ENCODE peak calls at places on chromosomes 6 and 20, in seven cellular contexts. One of them, this sample, is unnamed.

GRCh38 chr6:25670793-25671513 is 18.9 kb downstream of the SCGN start:
- DNase-seq in HepG2: no peak
- DNase-seq in breast epithelium: no peak
- DNase-seq in tibial nerve: no peak
- DNase-seq in cardiac fibroblast: peak
- DNase-seq in pancreas: no peak
- DNase-seq in CD8-positive, alpha-beta T cell: no peak
- DNase-seq in this sample: peak

GRCh38 chr6:52360028-52360427 is 1.9 kb upstream of the PAQR8 start:
- DNase-seq in HepG2: no peak
- DNase-seq in breast epithelium: no peak
- DNase-seq in tibial nerve: no peak
- DNase-seq in cardiac fibroblast: no peak
- DNase-seq in pancreas: no peak
- DNase-seq in CD8-positive, alpha-beta T cell: no peak
- DNase-seq in this sample: no peak

GRCh38 chr6:134732761-134733160 is 217.1 kb downstream of the ALDH8A1 start:
- DNase-seq in HepG2: no peak
- DNase-seq in breast epithelium: no peak
- DNase-seq in tibial nerve: no peak
- DNase-seq in cardiac fibroblast: no peak
- DNase-seq in pancreas: no peak
- DNase-seq in CD8-positive, alpha-beta T cell: no peak
- DNase-seq in this sample: peak

GRCh38 chr6:149093643-149094042 is 223.9 kb upstream of the TAB2 start:
- DNase-seq in HepG2: no peak
- DNase-seq in breast epithelium: no peak
- DNase-seq in tibial nerve: no peak
- DNase-seq in cardiac fibroblast: peak
- DNase-seq in pancreas: no peak
- DNase-seq in CD8-positive, alpha-beta T cell: no peak
- DNase-seq in this sample: peak

GRCh38 chr6:135686784-135687301 is 164.7 kb upstream of the PDE7B start:
- DNase-seq in HepG2: no peak
- DNase-seq in breast epithelium: no peak
- DNase-seq in tibial nerve: no peak
- DNase-seq in cardiac fibroblast: peak
- DNase-seq in pancreas: no peak
- DNase-seq in CD8-positive, alpha-beta T cell: no peak
- DNase-seq in this sample: peak

GRCh38 chr20:55882922-55883321 is 122.4 kb downstream of the CBLN4 start:
- DNase-seq in HepG2: no peak
- DNase-seq in breast epithelium: no peak
- DNase-seq in tibial nerve: no peak
- DNase-seq in cardiac fibroblast: no peak
- DNase-seq in pancreas: no peak
- DNase-seq in CD8-positive, alpha-beta T cell: no peak
- DNase-seq in this sample: no peak

GRCh38 chr6:116633685-116634084 is 17.4 kb downstream of the RSPH4A start:
- DNase-seq in HepG2: peak
- DNase-seq in breast epithelium: no peak
- DNase-seq in tibial nerve: no peak
- DNase-seq in cardiac fibroblast: peak
- DNase-seq in pancreas: no peak
- DNase-seq in CD8-positive, alpha-beta T cell: no peak
- DNase-seq in this sample: peak

GRCh38 chr6:128731249-128732165 is 151.4 kb upstream of the LAMA2 start:
- DNase-seq in HepG2: peak
- DNase-seq in breast epithelium: no peak
- DNase-seq in tibial nerve: no peak
- DNase-seq in cardiac fibroblast: peak
- DNase-seq in pancreas: no peak
- DNase-seq in CD8-positive, alpha-beta T cell: no peak
- DNase-seq in this sample: peak

GRCh38 chr6:45047573-45047972 is 280.6 kb upstream of the RUNX2 start:
- DNase-seq in HepG2: no peak
- DNase-seq in breast epithelium: no peak
- DNase-seq in tibial nerve: no peak
- DNase-seq in cardiac fibroblast: no peak
- DNase-seq in pancreas: no peak
- DNase-seq in CD8-positive, alpha-beta T cell: no peak
- DNase-seq in this sample: no peak

GRCh38 chr20:13703265-13703664 is 64.5 kb upstream of the TASP1 start:
- DNase-seq in HepG2: no peak
- DNase-seq in breast epithelium: no peak
- DNase-seq in tibial nerve: no peak
- DNase-seq in cardiac fibroblast: no peak
- DNase-seq in pancreas: no peak
- DNase-seq in CD8-positive, alpha-beta T cell: no peak
- DNase-seq in this sample: no peak

GRCh38 chr20:62875419-62876355 is 14.1 kb upstream of the TCFL5 start:
- DNase-seq in HepG2: peak
- DNase-seq in breast epithelium: peak
- DNase-seq in tibial nerve: peak
- DNase-seq in cardiac fibroblast: peak
- DNase-seq in pancreas: peak
- DNase-seq in CD8-positive, alpha-beta T cell: no peak
- DNase-seq in this sample: peak

GRCh38 chr6:142542704-142543233 is 241.0 kb downstream of the ADGRG6 start:
- DNase-seq in HepG2: no peak
- DNase-seq in breast epithelium: no peak
- DNase-seq in tibial nerve: peak
- DNase-seq in cardiac fibroblast: peak
- DNase-seq in pancreas: no peak
- DNase-seq in CD8-positive, alpha-beta T cell: no peak
- DNase-seq in this sample: peak

GRCh38 chr20:50584687-50585086 is 74.5 kb downstream of the PTPN1 start:
- DNase-seq in HepG2: no peak
- DNase-seq in breast epithelium: no peak
- DNase-seq in tibial nerve: no peak
- DNase-seq in cardiac fibroblast: no peak
- DNase-seq in pancreas: no peak
- DNase-seq in CD8-positive, alpha-beta T cell: no peak
- DNase-seq in this sample: peak

GRCh38 chr6:56399250-56399671 is 151.9 kb upstream of the COL21A1 start:
- DNase-seq in HepG2: peak
- DNase-seq in breast epithelium: no peak
- DNase-seq in tibial nerve: no peak
- DNase-seq in cardiac fibroblast: no peak
- DNase-seq in pancreas: peak
- DNase-seq in CD8-positive, alpha-beta T cell: no peak
- DNase-seq in this sample: peak

GRCh38 chr6:104095661-104096416 is 763.9 kb downstream of the HACE1 start:
- DNase-seq in HepG2: no peak
- DNase-seq in breast epithelium: no peak
- DNase-seq in tibial nerve: no peak
- DNase-seq in cardiac fibroblast: no peak
- DNase-seq in pancreas: no peak
- DNase-seq in CD8-positive, alpha-beta T cell: no peak
- DNase-seq in this sample: no peak

GRCh38 chr20:19880256-19881079 is 122.4 kb downstream of the RIN2 start:
- DNase-seq in HepG2: peak
- DNase-seq in breast epithelium: no peak
- DNase-seq in tibial nerve: no peak
- DNase-seq in cardiac fibroblast: peak
- DNase-seq in pancreas: no peak
- DNase-seq in CD8-positive, alpha-beta T cell: no peak
- DNase-seq in this sample: peak

GRCh38 chr6:73329201-73329600 is 24.9 kb downstream of the DPPA5 start:
- DNase-seq in HepG2: no peak
- DNase-seq in breast epithelium: no peak
- DNase-seq in tibial nerve: no peak
- DNase-seq in cardiac fibroblast: no peak
- DNase-seq in pancreas: no peak
- DNase-seq in CD8-positive, alpha-beta T cell: no peak
- DNase-seq in this sample: no peak

DNA sequence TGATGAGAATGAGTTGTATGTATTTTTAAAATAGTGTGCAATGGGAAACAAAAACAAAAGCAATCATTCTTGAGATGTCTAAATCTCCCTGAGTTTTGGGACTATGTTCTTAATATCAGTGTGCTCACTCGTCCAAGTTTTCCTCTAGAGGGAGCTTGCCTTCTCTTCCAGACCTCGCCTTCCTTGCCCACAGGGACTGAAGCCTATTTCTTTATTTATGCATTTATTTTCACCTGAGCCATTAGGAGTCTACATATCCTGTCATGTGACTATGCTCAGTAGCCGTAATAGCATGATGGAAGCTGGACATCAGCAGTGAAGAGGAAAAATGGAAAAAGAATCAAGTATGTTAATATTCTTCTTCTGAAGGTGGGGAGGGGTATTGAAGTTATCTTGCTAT is 131.2 kb downstream of the SH3BGRL2 start:
- DNase-seq in HepG2: no peak
- DNase-seq in breast epithelium: no peak
- DNase-seq in tibial nerve: no peak
- DNase-seq in cardiac fibroblast: peak
- DNase-seq in pancreas: no peak
- DNase-seq in CD8-positive, alpha-beta T cell: no peak
- DNase-seq in this sample: peak
- TF ChIP-seq CTCF in HepG2: peak
- TF ChIP-seq CTCF in breast epithelium: no peak
- TF ChIP-seq CTCF in tibial nerve: no peak
- TF ChIP-seq CTCF in cardiac fibroblast: peak
- TF ChIP-seq CTCF in pancreas: no peak
- TF ChIP-seq CTCF in CD8-positive, alpha-beta T cell: no peak
- TF ChIP-seq CTCF in this sample: peak

GRCh38 chr20:43916073-43916874 is 1.6 kb downstream of the TOX2 start:
- DNase-seq in HepG2: no peak
- DNase-seq in breast epithelium: no peak
- DNase-seq in tibial nerve: no peak
- DNase-seq in cardiac fibroblast: peak
- DNase-seq in pancreas: no peak
- DNase-seq in CD8-positive, alpha-beta T cell: no peak
- DNase-seq in this sample: no peak
- H3K4me3 ChIP-seq in HepG2: no peak
- H3K4me3 ChIP-seq in breast epithelium: peak
- H3K4me3 ChIP-seq in tibial nerve: peak
- H3K4me3 ChIP-seq in cardiac fibroblast: peak
- H3K4me3 ChIP-seq in pancreas: no peak
- H3K4me3 ChIP-seq in CD8-positive, alpha-beta T cell: peak
- H3K4me3 ChIP-seq in this sample: peak

GRCh38 chr6:125123051-125123450 is 30.5 kb upstream of the TPD52L1 start:
- DNase-seq in HepG2: no peak
- DNase-seq in breast epithelium: no peak
- DNase-seq in tibial nerve: no peak
- DNase-seq in cardiac fibroblast: no peak
- DNase-seq in pancreas: no peak
- DNase-seq in CD8-positive, alpha-beta T cell: no peak
- DNase-seq in this sample: no peak

GRCh38 chr6:125121894-125122293 is 31.7 kb upstream of the TPD52L1 start:
- DNase-seq in HepG2: no peak
- DNase-seq in breast epithelium: no peak
- DNase-seq in tibial nerve: no peak
- DNase-seq in cardiac fibroblast: no peak
- DNase-seq in pancreas: no peak
- DNase-seq in CD8-positive, alpha-beta T cell: no peak
- DNase-seq in this sample: no peak

GRCh38 chr6:125120054-125120590 is 33.5 kb upstream of the TPD52L1 start:
- DNase-seq in HepG2: no peak
- DNase-seq in breast epithelium: no peak
- DNase-seq in tibial nerve: no peak
- DNase-seq in cardiac fibroblast: no peak
- DNase-seq in pancreas: no peak
- DNase-seq in CD8-positive, alpha-beta T cell: no peak
- DNase-seq in this sample: no peak

GRCh38 chr6:125123468-125124249 is 29.9 kb upstream of the TPD52L1 start:
- DNase-seq in HepG2: no peak
- DNase-seq in breast epithelium: no peak
- DNase-seq in tibial nerve: no peak
- DNase-seq in cardiac fibroblast: no peak
- DNase-seq in pancreas: no peak
- DNase-seq in CD8-positive, alpha-beta T cell: no peak
- DNase-seq in this sample: peak

DNA sequence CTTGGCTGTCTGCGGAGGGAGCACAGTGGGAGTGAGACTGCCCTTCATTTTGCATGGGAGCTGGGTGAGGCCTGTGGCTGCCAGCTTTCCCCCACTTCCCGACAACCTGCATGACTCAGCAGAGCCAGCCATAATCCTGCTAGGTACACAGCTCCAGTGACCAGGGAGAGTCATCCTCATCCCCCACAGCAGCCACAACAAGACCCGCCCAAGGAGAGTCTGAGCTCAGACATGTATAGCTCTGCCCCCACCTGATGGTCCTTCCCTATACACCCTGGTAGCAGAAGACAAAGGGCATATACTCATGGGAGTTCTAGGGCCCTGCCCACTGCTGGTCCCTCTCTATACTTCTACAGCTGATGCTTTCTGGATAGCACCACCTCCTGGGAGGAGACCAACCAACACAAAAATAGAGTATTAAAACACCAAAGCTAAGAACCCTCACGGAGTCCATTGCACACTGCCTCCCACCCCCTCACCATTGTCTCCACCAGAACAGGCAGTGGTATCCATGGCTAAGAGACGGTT is 29.3 kb upstream of the TPD52L1 start:
- DNase-seq in HepG2: peak
- DNase-seq in breast epithelium: no peak
- DNase-seq in tibial nerve: no peak
- DNase-seq in cardiac fibroblast: peak
- DNase-seq in pancreas: no peak
- DNase-seq in CD8-positive, alpha-beta T cell: no peak
- DNase-seq in this sample: peak
- TF ChIP-seq CTCF in HepG2: no peak
- TF ChIP-seq CTCF in breast epithelium: no peak
- TF ChIP-seq CTCF in tibial nerve: no peak
- TF ChIP-seq CTCF in cardiac fibroblast: no peak
- TF ChIP-seq CTCF in pancreas: no peak
- TF ChIP-seq CTCF in CD8-positive, alpha-beta T cell: no peak
- TF ChIP-seq CTCF in this sample: no peak

GRCh38 chr6:166989427-166990034 is 9.7 kb upstream of the CEP43 start:
- DNase-seq in HepG2: peak
- DNase-seq in breast epithelium: no peak
- DNase-seq in tibial nerve: no peak
- DNase-seq in cardiac fibroblast: peak
- DNase-seq in pancreas: no peak
- DNase-seq in CD8-positive, alpha-beta T cell: no peak
- DNase-seq in this sample: peak

GRCh38 chr6:166988674-166989201 is 10.5 kb upstream of the CEP43 start:
- DNase-seq in HepG2: no peak
- DNase-seq in breast epithelium: no peak
- DNase-seq in tibial nerve: no peak
- DNase-seq in cardiac fibroblast: no peak
- DNase-seq in pancreas: no peak
- DNase-seq in CD8-positive, alpha-beta T cell: no peak
- DNase-seq in this sample: no peak

GRCh38 chr6:166987448-166987847 is 11.7 kb upstream of the CEP43 start:
- DNase-seq in HepG2: peak
- DNase-seq in breast epithelium: no peak
- DNase-seq in tibial nerve: no peak
- DNase-seq in cardiac fibroblast: no peak
- DNase-seq in pancreas: no peak
- DNase-seq in CD8-positive, alpha-beta T cell: no peak
- DNase-seq in this sample: no peak

DNA sequence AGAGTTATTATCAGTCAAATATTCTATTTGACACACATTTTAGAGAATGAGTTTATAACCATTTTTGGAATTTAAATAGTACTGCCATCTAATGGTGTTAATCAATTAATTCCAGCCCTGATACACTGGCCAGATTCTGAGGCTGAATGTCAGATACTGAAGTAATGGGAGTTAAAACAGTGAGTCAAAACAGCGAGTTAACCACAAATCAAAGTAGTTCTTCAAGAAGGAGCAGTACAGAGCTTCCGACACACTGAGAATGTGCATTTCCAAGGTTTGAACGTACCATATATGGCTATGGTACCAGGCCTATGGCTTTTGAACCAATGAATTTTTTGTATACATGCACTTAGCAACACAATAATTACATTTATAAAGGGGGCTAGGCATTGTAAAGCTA is 11.3 kb upstream of the CEP43 start:
- DNase-seq in HepG2: no peak
- DNase-seq in breast epithelium: no peak
- DNase-seq in tibial nerve: no peak
- DNase-seq in cardiac fibroblast: no peak
- DNase-seq in pancreas: no peak
- DNase-seq in CD8-positive, alpha-beta T cell: no peak
- DNase-seq in this sample: no peak
- H3K4me3 ChIP-seq in HepG2: no peak
- H3K4me3 ChIP-seq in breast epithelium: no peak
- H3K4me3 ChIP-seq in tibial nerve: no peak
- H3K4me3 ChIP-seq in cardiac fibroblast: no peak
- H3K4me3 ChIP-seq in pancreas: no peak
- H3K4me3 ChIP-seq in CD8-positive, alpha-beta T cell: no peak
- H3K4me3 ChIP-seq in this sample: no peak

This sample was measured in fibroblast of mammary gland.